ENCODE peak calls at places on chromosome 3, in four cellular contexts. G is right lobe of liver, Y is A549, Q is ovary. C is an unnamed sample.
A peak's percentile ranks its signal among the peaks of the same experiment; 100 is the strongest.

GRCh38 chr3:8891774-8892173 is 71.5 kb downstream of the RAD18 start:
- DNase-seq in G (no peak), Y (no peak), Q (no peak), C (no peak)

GRCh38 chr3:57918123-57918837 is 89.9 kb upstream of the FLNB start:
- DNase-seq in G (no peak), Y (no peak), Q (no peak), C (no peak)

GRCh38 chr3:107240183-107241091 is 136.8 kb upstream of the CCDC54 start:
- DNase-seq in G (peak; percentile 80), Y (peak; percentile 70), Q (peak; percentile 79), C (peak; percentile 48)

GRCh38 chr3:194872669-194872977 is 186.9 kb downstream of the FAM43A start:
- DNase-seq in G (no peak), Y (no peak), Q (no peak), C (no peak)

GRCh38 chr3:119352235-119352634 is 58.1 kb downstream of the ARHGAP31 start:
- DNase-seq in G (no peak), Y (no peak), Q (no peak), C (no peak)

GRCh38 chr3:40930131-40930538 is 269.2 kb upstream of the CTNNB1 start:
- DNase-seq in G (peak; percentile 77), Y (no peak), Q (no peak), C (no peak)

GRCh38 chr3:151268267-151269235 is 9.8 kb downstream of the P2RY14 start:
- DNase-seq in G (no peak), Y (no peak), Q (no peak), C (no peak)

GRCh38 chr3:74844428-74844827 is 230.0 kb upstream of the CNTN3 start:
- DNase-seq in G (no peak), Y (no peak), Q (no peak), C (no peak)

GRCh38 chr3:195257454-195258448 is 13.2 kb downstream of the XXYLT1 start:
- DNase-seq in G (peak; percentile 44), Y (no peak), Q (peak; percentile 19), C (peak; percentile 13)

GRCh38 chr3:156050918-156051317 is 69.5 kb upstream of the KCNAB1 start:
- DNase-seq in G (no peak), Y (no peak), Q (no peak), C (no peak)

GRCh38 chr3:162525052-162525451 is 1028.4 kb downstream of the OTOL1 start:
- DNase-seq in G (no peak), Y (no peak), Q (no peak), C (no peak)

GRCh38 chr3:111338059-111338698 is 203.8 kb upstream of the CD96 start:
- DNase-seq in G (peak; percentile 68), Y (peak; percentile 31), Q (peak; percentile 48), C (no peak)

GRCh38 chr3:190051643-190052042 is 69.1 kb downstream of the P3H2 start:
- DNase-seq in G (no peak), Y (no peak), Q (no peak), C (no peak)

DNA sequence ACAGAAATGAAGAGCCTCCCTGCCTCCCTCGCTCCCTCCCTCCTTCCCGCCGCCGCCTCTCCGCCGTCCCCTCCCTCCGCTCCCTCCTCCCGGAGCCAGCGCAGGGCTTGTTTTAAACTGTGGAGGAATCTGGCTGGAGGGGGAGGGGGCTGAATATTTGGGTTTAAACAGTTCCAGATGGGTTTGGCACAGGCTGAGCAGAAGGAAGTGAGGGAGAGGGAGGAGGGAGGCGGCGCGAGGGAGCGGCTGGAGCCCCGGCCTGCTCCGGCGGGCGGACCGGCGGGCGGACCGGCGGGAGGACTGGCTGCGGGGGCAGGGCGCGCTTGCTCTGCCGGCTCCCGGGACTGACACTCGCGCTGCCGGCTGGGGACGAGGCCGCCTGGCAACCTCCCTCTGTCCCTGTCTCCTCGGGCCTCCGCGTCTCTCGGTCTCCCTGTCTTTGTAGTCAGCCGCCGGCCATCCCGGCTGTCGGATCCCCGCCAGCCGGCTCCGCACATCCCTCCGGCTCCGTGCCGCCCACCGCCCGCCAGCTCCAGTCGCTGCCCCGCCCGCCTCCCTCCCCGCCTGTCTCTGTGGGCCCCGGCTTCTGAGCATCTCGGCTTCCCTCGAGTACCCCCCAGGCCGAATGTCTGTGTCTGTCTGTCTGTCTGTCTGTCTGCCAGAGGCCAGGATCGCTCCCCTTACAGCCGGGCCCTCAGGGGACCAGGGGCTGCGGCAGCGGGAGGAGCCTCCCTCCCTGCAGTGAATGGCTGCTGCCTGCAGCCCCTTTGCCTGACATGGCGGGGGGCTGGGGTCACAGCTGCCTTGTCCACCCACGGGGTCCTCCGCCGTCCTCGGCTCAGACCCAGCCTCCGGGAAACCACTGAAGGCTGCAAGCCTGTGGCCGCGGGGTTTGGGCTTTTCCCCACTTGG is 7.6 kb downstream of the EPHB3 start:
- DNase-seq in G (peak; percentile 65), Y (no peak), Q (peak; percentile 94), C (peak; percentile 95)
- TF ChIP-seq POLR2A in G (no peak), Y (no peak), Q (no peak), C (no peak)

DNA sequence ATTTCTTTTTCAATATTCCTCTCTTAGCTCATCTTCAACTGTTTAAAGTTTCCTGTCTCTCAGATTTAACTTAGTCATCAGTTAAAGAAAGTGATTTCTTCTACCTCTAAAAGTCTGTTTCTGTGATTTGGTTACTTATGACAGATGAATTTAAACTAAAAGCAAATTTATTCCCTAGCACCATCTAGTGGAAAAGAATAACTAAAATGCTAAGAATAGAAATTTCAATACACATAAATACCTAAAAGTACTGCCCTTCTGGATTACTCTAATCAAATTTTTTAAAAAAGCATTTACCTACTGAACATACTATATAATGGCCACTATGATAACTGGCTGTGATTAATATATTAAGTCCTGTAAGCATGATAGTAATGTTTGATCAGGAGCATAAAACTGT is 14.0 kb upstream of the ZCWPW2 start:
- DNase-seq in G (no peak), Y (no peak), Q (no peak), C (no peak)
- TF ChIP-seq CTCF in G (peak; percentile 23), Y (peak; percentile 37), Q (no peak), C (no peak)

GRCh38 chr3:24829632-24830229 is 335.1 kb upstream of the THRB start:
- DNase-seq in G (no peak), Y (peak; percentile 12), Q (no peak), C (no peak)
- H3K4me3 ChIP-seq in G (peak overlapping the region; percentile 27), Y (peak overlapping the region; percentile 49), Q (peak overlapping the region; percentile 38), C (peak overlapping the region; percentile 23)

DNA sequence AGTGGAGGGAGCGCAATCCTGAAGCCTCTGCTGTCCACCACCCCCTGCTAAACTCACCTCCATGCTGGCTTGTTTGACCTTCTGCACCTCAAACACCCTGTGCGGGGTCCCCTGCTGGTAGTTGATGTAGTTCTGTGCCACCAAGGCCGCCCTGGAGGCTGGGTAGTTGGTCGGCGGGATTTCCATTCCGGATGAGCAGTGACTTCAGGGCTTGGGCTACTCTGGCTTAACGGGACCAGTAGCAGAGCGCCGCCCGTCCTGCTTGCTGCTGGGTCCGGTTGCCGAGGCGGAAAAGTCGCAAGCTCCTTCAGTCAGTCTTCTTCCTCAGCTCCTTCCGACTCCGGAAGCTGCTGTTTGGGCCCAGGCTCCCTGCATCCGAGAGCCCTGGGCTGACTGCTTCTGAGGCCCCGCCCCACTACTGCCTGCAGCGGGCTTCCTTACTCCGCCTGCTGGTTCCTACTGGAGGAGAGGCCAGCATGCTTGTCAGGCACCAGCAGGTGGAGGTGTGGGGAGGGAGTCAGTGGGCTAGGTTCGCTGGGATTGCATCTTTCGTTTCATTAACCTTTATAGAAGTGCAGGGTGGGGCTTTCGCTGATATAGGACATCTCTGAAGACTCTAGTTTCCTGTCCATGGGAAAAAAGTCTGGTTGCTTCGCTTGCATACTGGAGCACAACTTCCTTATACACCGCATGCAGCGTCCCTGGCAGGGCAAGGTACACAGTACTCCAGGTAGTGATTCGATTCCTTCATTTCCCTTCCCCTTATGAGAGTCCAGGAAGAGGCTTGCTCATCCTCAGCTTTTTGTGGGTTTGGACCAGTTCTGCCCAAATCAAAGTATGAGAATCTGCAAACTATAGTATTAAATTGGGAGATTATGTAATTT is at the start of gene LXN:
- DNase-seq in G (peak; percentile 76), Y (peak; percentile 96), Q (peak; percentile 82), C (peak; percentile 93)
- TF ChIP-seq POLR2A in G (no peak), Y (peak; percentile 64), Q (no peak), C (peak; percentile 15)